ENCODE peak calls at places on chromosome 3, in five cellular contexts. V is sciatic nerve; G is BJ; C is activated effector memory CD4-positive, alpha-beta T cell treated with Interleukin-2 at 50 U/mL for 16 hours; X is stimulated activated CD8-positive, alpha-beta memory T cell treated with anti-CD3 and anti-CD28 coated beads, Interleukin-2, amount 100 ng/mL, for 1 hour. N is an unnamed sample.

GRCh38 chr3:53688066-53688465 is 158.2 kb downstream of the CHDH start:
- DNase-seq in G (no peak), V (no peak), X (no peak), C (no peak), N (no peak)

GRCh38 chr3:137761563-137762503 is 2.3 kb upstream of the SOX14 start:
- DNase-seq in G (no peak), C (no peak), V (no peak), X (no peak), N (no peak)

GRCh38 chr3:160665784-160666526 is 11.0 kb upstream of the ARL14 start:
- DNase-seq in X (no peak), V (no peak), G (peak; percentile 36), C (no peak), N (no peak)

GRCh38 chr3:33392703-33393125 is 47.5 kb downstream of the UBP1 start:
- DNase-seq in C (no peak), V (no peak), X (no peak), G (peak; percentile 88), N (no peak)

GRCh38 chr3:8143186-8143585 is 358.4 kb upstream of the LMCD1 start:
- DNase-seq in X (no peak), V (no peak), G (no peak), C (no peak), N (no peak)

GRCh38 chr3:171393032-171393744 is 67.0 kb downstream of the TNIK start:
- DNase-seq in C (no peak), V (no peak), G (no peak), X (no peak), N (no peak)

GRCh38 chr3:106423321-106424225 is 554.8 kb upstream of the CBLB start:
- DNase-seq in X (no peak), C (no peak), G (no peak), V (no peak), N (no peak)

GRCh38 chr3:178419078-178419477 is 117.2 kb upstream of the KCNMB2 start:
- DNase-seq in G (no peak), X (no peak), C (no peak), V (no peak), N (no peak)

GRCh38 chr3:9928158-9928557 is 5.5 kb upstream of the CRELD1 start:
- DNase-seq in G (no peak), C (no peak), X (no peak), V (no peak), N (no peak)

GRCh38 chr3:109176726-109177125 is 40.2 kb downstream of the C3orf85 start:
- DNase-seq in C (no peak), G (no peak), X (no peak), V (no peak), N (no peak)

GRCh38 chr3:122533931-122534334 is 19.2 kb upstream of the KPNA1 start:
- DNase-seq in V (no peak), G (peak; percentile 57), C (no peak), X (no peak), N (no peak)

GRCh38 chr3:171284308-171285075 is 175.7 kb downstream of the TNIK start:
- DNase-seq in X (no peak), V (no peak), C (no peak), G (peak; percentile 88), N (no peak)

GRCh38 chr3:30397030-30397429 is 209.4 kb upstream of the TGFBR2 start:
- DNase-seq in X (no peak), C (no peak), G (no peak), V (no peak), N (no peak)

GRCh38 chr3:192229866-192230265 is 497.5 kb downstream of the FGF12 start:
- DNase-seq in X (no peak), G (no peak), C (no peak), V (no peak), N (no peak)

GRCh38 chr3:116391296-116392201 is 53.7 kb downstream of the LSAMP start:
- DNase-seq in C (no peak), V (no peak), G (no peak), X (no peak), N (no peak)

GRCh38 chr3:176994876-176995781 is 202.2 kb downstream of the TBL1XR1 start:
- DNase-seq in C (no peak), G (no peak), V (no peak), X (no peak), N (no peak)

GRCh38 chr3:111684640-111685039 is 89.5 kb upstream of the ZBED2 start:
- DNase-seq in V (no peak), X (no peak), C (no peak), G (no peak), N (no peak)

GRCh38 chr3:113436794-113437193 is 4.5 kb downstream of the CFAP44 start:
- DNase-seq in V (no peak), X (no peak), C (no peak), G (peak; percentile 6), N (no peak)

GRCh38 chr3:48130321-48130881 is 57.8 kb downstream of the CDC25A start:
- DNase-seq in X (no peak), V (peak; percentile 84), G (peak; percentile 70), C (no peak), N (no peak)

GRCh38 chr3:71958533-71958932 is 173.6 kb upstream of the PROK2 start:
- DNase-seq in C (no peak), V (no peak), X (no peak), G (no peak), N (no peak)